ENCODE peak calls at places on chromosomes 11 and 22, in seven cellular contexts. G is psoas muscle, M is fibroblast of lung, I is mucosa of descending colon, Y is PC-3, B is heart left ventricle, D is tibial artery. H is an unnamed sample. For H3K4me1, the result is how much of the 10 kb centered on the place peaks cover.

GRCh38 chr11:12185914-12186313 is 75.5 kb downstream of the MICAL2 start:
- DNase-seq in Y (no peak), B (no peak), I (no peak), M (peak), G (no peak), D (no peak), H (peak)

GRCh38 chr22:17138451-17139042 is 17.4 kb upstream of the TMEM121B start:
- DNase-seq in I (no peak), G (no peak), D (no peak), Y (no peak), B (no peak), M (no peak), H (no peak)

GRCh38 chr11:109853156-109853776 is 239.9 kb upstream of the ZC3H12C start:
- DNase-seq in B (no peak), Y (peak), M (peak), D (no peak), G (no peak), I (no peak), H (no peak)

GRCh38 chr11:1048375-1049070 is 12.0 kb upstream of the MUC6 start:
- DNase-seq in G (no peak), D (no peak), B (peak), M (no peak), I (peak), Y (no peak), H (peak)

GRCh38 chr11:5986885-5987284 is at the start of gene OR52L1:
- DNase-seq in D (no peak), I (no peak), B (no peak), G (no peak), Y (no peak), M (no peak), H (no peak)

GRCh38 chr22:37445501-37445900 is 18.2 kb upstream of the ELFN2 start:
- DNase-seq in B (no peak), I (no peak), M (no peak), G (no peak), Y (no peak), D (no peak), H (no peak)

GRCh38 chr11:77418981-77419592 is 54.8 kb downstream of the PAK1 start:
- DNase-seq in B (no peak), M (no peak), I (no peak), D (no peak), G (no peak), Y (no peak), H (no peak)

GRCh38 chr11:121551463-121551862 is 98.7 kb upstream of the SORL1-AS1 start:
- DNase-seq in M (no peak), D (no peak), I (no peak), B (no peak), G (no peak), Y (no peak), H (no peak)

GRCh38 chr11:64239662-64240466 is 1.0 kb upstream of the FKBP2 start:
- DNase-seq in D (no peak), I (peak), B (no peak), Y (no peak), G (peak), M (no peak), H (peak)

GRCh38 chr11:350723-351255 is 18.5 kb upstream of the B4GALNT4 start:
- DNase-seq in G (no peak), M (no peak), Y (no peak), B (peak), D (no peak), I (no peak), H (no peak)

GRCh38 chr11:75270896-75271415 is 30.4 kb downstream of the TPBGL start:
- DNase-seq in I (no peak), Y (peak), D (no peak), G (peak), B (peak), M (no peak), H (peak)

GRCh38 chr11:109960831-109961230 is 132.4 kb upstream of the ZC3H12C start:
- DNase-seq in Y (no peak), B (peak), M (peak), I (peak), D (peak), G (peak), H (no peak)

DNA sequence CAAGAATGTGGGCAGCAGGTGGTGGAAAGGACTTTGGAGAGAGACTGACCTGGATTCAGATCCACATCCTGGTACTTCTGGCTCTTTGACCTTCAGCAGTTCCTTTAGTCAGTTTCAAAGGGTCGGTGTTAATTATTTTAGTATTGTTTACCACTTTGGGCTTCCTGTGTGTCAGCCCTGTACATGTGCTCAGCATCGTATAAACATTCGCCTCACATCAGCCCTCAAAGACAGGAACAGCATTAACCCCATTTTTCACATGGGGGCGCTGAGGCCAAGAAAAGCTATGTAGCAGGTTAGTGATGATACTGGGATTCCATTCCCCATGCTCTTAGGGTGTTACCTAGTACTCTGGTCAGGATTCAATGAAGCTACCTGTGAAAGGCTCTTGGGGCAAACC is 72.1 kb upstream of the YWHAH start:
- DNase-seq in B (no peak), Y (no peak), M (no peak), G (no peak), I (no peak), D (no peak), H (no peak)
- H3K4me1 ChIP-seq in B (under half), Y (under half), M (under half), G (under half), I (under half), D (under half), H (under half)

GRCh38 chr22:47055073-47055355 is 292.6 kb downstream of the TBC1D22A start:
- DNase-seq in Y (no peak), D (no peak), M (no peak), G (no peak), I (no peak), B (no peak), H (no peak)
- H3K4me1 ChIP-seq in Y (under half), D (under half), M (under half), G (under half), I (under half), B (under half), H (under half)

GRCh38 chr22:50471197-50471847 is 3.5 kb downstream of the SBF1 start:
- DNase-seq in G (no peak), I (peak), D (no peak), Y (no peak), B (no peak), M (no peak), H (no peak)
- H3K4me1 ChIP-seq in G (half or more), I (half or more), D (half or more), Y (under half), B (half or more), M (under half), H (half or more)

GRCh38 chr11:94132152-94132558 is 3.5 kb downstream of the PANX1 start:
- DNase-seq in Y (peak), G (no peak), B (no peak), D (peak), I (no peak), M (peak), H (no peak)

GRCh38 chr11:94129505-94130335 is 1.1 kb downstream of the PANX1 start:
- DNase-seq in M (no peak), G (no peak), I (peak), D (no peak), Y (peak), B (no peak), H (no peak)

GRCh38 chr11:94132823-94133408 is 4.3 kb downstream of the PANX1 start:
- DNase-seq in Y (no peak), I (no peak), D (no peak), B (no peak), M (no peak), G (no peak), H (no peak)

GRCh38 chr11:94130589-94131362 is 2.1 kb downstream of the PANX1 start:
- DNase-seq in I (no peak), M (peak), B (no peak), G (no peak), Y (peak), D (peak), H (no peak)

GRCh38 chr11:94131363-94132115 is 2.9 kb downstream of the PANX1 start:
- DNase-seq in D (peak), G (no peak), M (peak), B (no peak), Y (no peak), I (no peak), H (no peak)
- H3K4me1 ChIP-seq in D (half or more), G (under half), M (under half), B (half or more), Y (half or more), I (under half), H (half or more)

GRCh38 chr22:40396882-40397281 is 26.5 kb downstream of the SGSM3 start:
- DNase-seq in M (peak), I (peak), D (no peak), Y (peak), B (no peak), G (no peak), H (no peak)

GRCh38 chr22:40395607-40396006 is 25.2 kb downstream of the SGSM3 start:
- DNase-seq in G (no peak), M (no peak), D (no peak), I (no peak), Y (no peak), B (no peak), H (no peak)

GRCh38 chr22:40399661-40400060 is 29.3 kb downstream of the SGSM3 start:
- DNase-seq in M (no peak), B (no peak), I (no peak), Y (no peak), D (no peak), G (no peak), H (no peak)

GRCh38 chr22:40400173-40400572 is 29.8 kb downstream of the SGSM3 start:
- DNase-seq in I (peak), G (no peak), M (no peak), D (no peak), B (no peak), Y (no peak), H (no peak)

DNA sequence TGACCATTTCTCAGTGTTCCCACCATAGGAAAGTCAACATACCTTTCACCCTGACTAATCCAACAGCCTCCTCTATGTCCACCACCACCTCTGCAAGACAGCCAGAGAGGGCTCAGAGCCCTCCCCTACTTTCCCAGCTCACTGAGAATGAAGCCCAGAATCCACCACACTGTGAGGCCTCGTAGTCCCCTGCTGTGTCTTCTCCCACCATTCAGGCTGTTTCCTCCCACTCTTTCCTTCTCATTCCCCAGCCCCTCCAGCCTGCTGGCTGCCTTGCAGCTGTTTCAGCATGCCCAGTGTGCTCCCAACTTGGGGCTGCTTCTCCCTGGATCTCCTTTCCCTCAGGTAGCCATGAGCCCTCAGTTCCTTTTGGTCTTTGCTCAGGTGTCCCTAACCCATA is 27.0 kb downstream of the SGSM3 start:
- DNase-seq in D (no peak), B (no peak), Y (no peak), G (no peak), M (peak), I (no peak), H (no peak)
- H3K4me1 ChIP-seq in D (under half), B (under half), Y (under half), G (under half), M (under half), I (under half), H (under half)

DNA sequence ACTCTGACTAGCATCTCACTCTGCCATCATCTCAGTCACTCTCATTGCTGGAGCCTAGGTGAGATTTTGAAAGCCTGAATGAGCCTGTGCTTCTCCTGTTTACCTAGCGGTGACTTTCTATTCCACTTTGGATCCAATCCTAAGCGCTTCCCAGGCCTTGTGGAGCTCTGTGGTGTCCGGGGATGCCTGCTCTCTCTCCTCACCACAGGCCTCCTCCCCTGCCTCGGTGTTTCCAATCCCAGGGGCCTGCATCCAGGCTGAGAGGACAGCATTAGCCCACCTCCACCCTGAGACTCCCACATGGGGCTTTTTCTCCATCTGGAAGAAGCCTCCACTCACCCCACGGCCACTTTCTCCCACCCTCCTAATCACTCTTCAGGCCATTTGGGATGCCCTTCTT is 380.3 kb downstream of the NTM start:
- DNase-seq in D (no peak), B (no peak), I (no peak), M (no peak), G (no peak), Y (no peak), H (no peak)
- H3K4me1 ChIP-seq in D (under half), B (under half), I (under half), M (under half), G (under half), Y (under half), H (under half)

GRCh38 chr11:126182787-126183445 is 28.5 kb downstream of the RPUSD4 start:
- DNase-seq in I (no peak), D (no peak), G (no peak), Y (no peak), M (no peak), B (no peak), H (no peak)
- H3K4me1 ChIP-seq in I (under half), D (under half), G (under half), Y (under half), M (under half), B (under half), H (under half)

H was measured in upper lobe of right lung.